ENCODE peak calls at places on chromosome 19, in four cellular contexts. P, D, B and L are unnamed samples.

GRCh38 chr19:39671739-39672363 is 16.1 kb downstream of the LGALS16 start:
- DNase-seq in P (peak; percentile 54), D (peak; percentile 8), B (no peak), L (peak; percentile 35)

GRCh38 chr19:46813570-46814358 is 25.4 kb upstream of the SLC1A5 start:
- DNase-seq in P (peak; percentile 76), D (no peak), B (no peak), L (no peak)

GRCh38 chr19:49533551-49534488 is 6.0 kb downstream of the RCN3 start:
- DNase-seq in P (peak; percentile 62), D (peak; percentile 32), B (peak; percentile 74), L (peak; percentile 81)

GRCh38 chr19:15099017-15099582 is 8.1 kb upstream of the SYDE1 start:
- DNase-seq in P (no peak), D (no peak), B (no peak), L (no peak)

GRCh38 chr19:46124638-46125115 is at the start of gene IGFL3:
- DNase-seq in P (peak; percentile 48), D (no peak), B (no peak), L (no peak)

GRCh38 chr19:57527136-57527881 is at the start of gene ZNF549:
- DNase-seq in P (peak; percentile 92), D (peak; percentile 74), B (peak; percentile 84), L (peak; percentile 88)

GRCh38 chr19:3403489-3404323 is 37.3 kb downstream of the NFIC start:
- DNase-seq in P (peak; percentile 99), D (peak; percentile 77), B (no peak), L (peak; percentile 79)

GRCh38 chr19:54186934-54187381 is 2.4 kb downstream of the MBOAT7 start:
- DNase-seq in P (no peak), D (no peak), B (no peak), L (no peak)

GRCh38 chr19:42028304-42029216 is 34.5 kb upstream of the ATP1A3 start:
- DNase-seq in P (no peak), D (no peak), B (no peak), L (peak; percentile 60)

GRCh38 chr19:33953023-33953422 is 156.4 kb downstream of the KCTD15 start:
- DNase-seq in P (no peak), D (no peak), B (no peak), L (no peak)